ENCODE peak calls at places on chromosomes 7 and 10, in nine cellular contexts. N, I, H, A, G, F, Q, V and D are unnamed samples.
A peak's percentile ranks its signal among the peaks of the same experiment; 100 is the strongest.

GRCh38 chr7:27840760-27841364 is 100.9 kb downstream of the TAX1BP1 start:
- DNase-seq in N (no peak), I (no peak), H (no peak), A (no peak), G (no peak), F (no peak), Q (no peak), V (no peak), D (no peak)

GRCh38 chr7:155589001-155589980 is 42.9 kb upstream of the CNPY1 start:
- DNase-seq in N (no peak), I (peak; percentile 45), H (no peak), A (no peak), G (no peak), F (no peak), Q (no peak), V (no peak), D (no peak)

GRCh38 chr10:116947838-116948529 is 57.0 kb downstream of the SHTN1 start:
- DNase-seq in N (peak; percentile 30), I (peak; percentile 67), H (peak; percentile 55), A (peak; percentile 39), G (peak; percentile 29), F (no peak), Q (no peak), V (no peak), D (peak; percentile 43)

GRCh38 chr10:43944742-43945730 is 296.4 kb upstream of the ZNF32 start:
- DNase-seq in N (no peak), I (peak; percentile 35), H (no peak), A (no peak), G (no peak), F (no peak), Q (no peak), V (no peak), D (no peak)

GRCh38 chr10:34474060-34474376 is 341.1 kb downstream of the PARD3 start:
- DNase-seq in N (peak; percentile 50), I (no peak), H (peak; percentile 65), A (peak; percentile 64), G (peak; percentile 23), F (no peak), Q (no peak), V (no peak), D (peak; percentile 82)

GRCh38 chr7:38306914-38307313 is 33.5 kb upstream of the TARP start:
- DNase-seq in N (no peak), I (no peak), H (no peak), A (no peak), G (no peak), F (no peak), Q (no peak), V (no peak), D (no peak)

GRCh38 chr7:14507617-14508016 is 394.9 kb downstream of the DGKB start:
- DNase-seq in N (peak; percentile 15), I (no peak), H (peak; percentile 13), A (peak; percentile 41), G (peak; percentile 27), F (no peak), Q (no peak), V (no peak), D (peak; percentile 66)

GRCh38 chr7:34762769-34763168 is 104.8 kb downstream of the NPSR1 start:
- DNase-seq in N (no peak), I (no peak), H (peak; percentile 22), A (peak; percentile 10), G (no peak), F (no peak), Q (no peak), V (no peak), D (peak; percentile 16)

GRCh38 chr7:75024922-75025321 is 48.7 kb downstream of the RCC1L start:
- DNase-seq in N (no peak), I (no peak), H (no peak), A (no peak), G (no peak), F (no peak), Q (no peak), V (no peak), D (no peak)

GRCh38 chr10:30371954-30372353 is 22.9 kb upstream of the MTPAP start:
- DNase-seq in N (no peak), I (no peak), H (no peak), A (no peak), G (no peak), F (no peak), Q (no peak), V (no peak), D (no peak)

GRCh38 chr7:108452707-108453106 is 3.5 kb downstream of the NRCAM start:
- DNase-seq in N (peak; percentile 60), I (no peak), H (peak; percentile 68), A (peak; percentile 65), G (no peak), F (peak; percentile 45), Q (no peak), V (no peak), D (peak; percentile 63)

GRCh38 chr7:108451296-108451848 is 4.9 kb downstream of the NRCAM start:
- DNase-seq in N (no peak), I (no peak), H (no peak), A (no peak), G (no peak), F (no peak), Q (no peak), V (no peak), D (peak; percentile 51)

GRCh38 chr7:108448777-108449576 is 7.3 kb downstream of the NRCAM start:
- DNase-seq in N (no peak), I (no peak), H (no peak), A (no peak), G (no peak), F (no peak), Q (no peak), V (no peak), D (no peak)

GRCh38 chr7:108450160-108450559 is 6.1 kb downstream of the NRCAM start:
- DNase-seq in N (no peak), I (no peak), H (no peak), A (no peak), G (no peak), F (no peak), Q (no peak), V (no peak), D (no peak)

GRCh38 chr7:108449577-108449920 is 6.7 kb downstream of the NRCAM start:
- DNase-seq in N (no peak), I (no peak), H (no peak), A (no peak), G (no peak), F (no peak), Q (no peak), V (no peak), D (no peak)
- H3K4me3 ChIP-seq in N (no peak overlapping the region), I (no peak overlapping the region), H (no peak overlapping the region), A (no peak overlapping the region), G (no peak overlapping the region), F (no peak overlapping the region), Q (no peak overlapping the region), V (no peak overlapping the region), D (no peak overlapping the region)

DNA sequence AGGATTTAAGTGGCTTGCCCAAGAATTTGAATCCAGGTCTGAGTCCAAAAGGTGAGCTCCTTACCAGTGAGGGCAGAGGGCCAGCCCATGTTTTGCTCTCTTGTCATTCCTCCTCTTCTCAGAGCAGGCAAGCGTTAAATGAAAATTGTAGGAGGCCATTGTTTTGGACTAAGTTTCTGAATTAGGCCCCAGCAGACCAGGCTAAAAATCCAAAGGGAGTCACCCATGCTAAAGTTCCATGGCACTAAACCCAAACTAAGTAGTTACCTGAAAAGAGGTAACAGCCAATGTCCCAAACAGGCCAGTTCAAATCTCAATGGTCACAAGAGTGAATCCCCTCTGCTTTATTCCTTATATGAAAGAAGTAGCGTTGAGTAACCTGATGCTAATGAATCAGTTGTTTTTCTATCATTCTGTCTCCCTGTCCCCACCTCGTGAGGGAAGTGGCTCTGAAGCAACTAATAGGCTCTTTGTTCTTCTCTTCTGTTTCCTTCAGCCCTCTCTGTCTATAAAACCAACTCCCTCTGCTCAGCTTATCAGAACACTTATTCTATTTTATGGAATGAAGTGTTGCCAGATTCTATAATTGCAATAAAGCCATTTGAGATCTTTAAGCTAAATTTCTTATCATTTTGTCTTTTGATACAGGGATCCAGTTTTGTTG is 17.5 kb upstream of the CDH23 start:
- DNase-seq in N (no peak), I (no peak), H (no peak), A (no peak), G (no peak), F (no peak), Q (no peak), V (no peak), D (no peak)
- TF ChIP-seq CTCF in N (no peak), I (no peak), H (no peak), A (no peak), G (no peak), F (no peak), Q (no peak), V (no peak), D (no peak)

GRCh38 chr10:72088879-72089585 is 681 bp upstream of the SPOCK2 start:
- DNase-seq in N (no peak), I (peak; percentile 72), H (peak; percentile 41), A (peak; percentile 49), G (no peak), F (no peak), Q (no peak), V (peak; percentile 73), D (no peak)
- H3K4me3 ChIP-seq in N (no peak overlapping the region), I (peak overlapping the region; percentile 73), H (no peak overlapping the region), A (no peak overlapping the region), G (no peak overlapping the region), F (no peak overlapping the region), Q (peak overlapping the region; percentile 45), V (peak overlapping the region; percentile 50), D (no peak overlapping the region)

GRCh38 chr10:33073641-33074410 is 115.8 kb upstream of the ITGB1 start:
- DNase-seq in N (peak; percentile 68), I (no peak), H (peak; percentile 23), A (peak; percentile 56), G (no peak), F (peak; percentile 27), Q (no peak), V (no peak), D (peak; percentile 74)
- TF ChIP-seq CTCF in N (peak; percentile 34), I (peak; percentile 43), H (no peak), A (no peak), G (peak; percentile 29), F (peak; percentile 35), Q (no peak), V (no peak), D (peak; percentile 32)

GRCh38 chr7:108537229-108537628 is 11.3 kb upstream of the PNPLA8 start:
- DNase-seq in N (no peak), I (no peak), H (no peak), A (no peak), G (no peak), F (no peak), Q (no peak), V (no peak), D (no peak)

GRCh38 chr7:108535744-108536143 is 9.8 kb upstream of the PNPLA8 start:
- DNase-seq in N (no peak), I (no peak), H (no peak), A (no peak), G (no peak), F (no peak), Q (no peak), V (no peak), D (no peak)

DNA sequence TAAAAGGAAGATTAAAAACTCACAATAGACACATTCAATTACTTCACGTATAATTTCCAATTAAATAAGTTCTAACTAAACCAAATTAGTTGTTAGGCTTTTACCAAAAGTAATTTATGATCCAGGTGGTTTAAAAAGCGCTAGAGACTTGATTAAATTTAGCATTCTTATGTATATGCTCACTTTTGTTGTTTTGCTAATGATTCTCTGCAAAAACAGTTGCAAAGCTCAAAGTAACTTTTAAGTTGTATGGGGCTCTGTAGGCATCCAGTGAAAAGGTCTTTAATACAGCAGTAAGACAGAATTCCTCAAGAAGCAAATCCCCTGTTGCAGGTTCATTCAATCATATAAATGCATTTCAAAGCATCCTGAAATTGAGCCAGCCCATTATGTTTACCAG is 15.6 kb upstream of the PNPLA8 start:
- DNase-seq in N (no peak), I (no peak), H (no peak), A (no peak), G (no peak), F (no peak), Q (no peak), V (no peak), D (no peak)
- H3K4me3 ChIP-seq in N (no peak overlapping the region), I (no peak overlapping the region), H (no peak overlapping the region), A (no peak overlapping the region), G (no peak overlapping the region), F (no peak overlapping the region), Q (no peak overlapping the region), V (no peak overlapping the region), D (no peak overlapping the region)